ENCODE peak calls at places on chromosomes 12 and 14, in ten cellular contexts. H is upper lobe of right lung, A is kidney, F is Peyer's patch, R is uterus, Y is IMR-90, K is body of pancreas, B is AG10803, Q is astrocyte of the cerebellum, E is dorsolateral prefrontal cortex. G is an unnamed sample.

GRCh38 chr12:88448337-88448944 is 131.8 kb downstream of the KITLG start:
- DNase-seq in A (no peak), R (no peak), H (no peak), B (no peak), K (no peak), F (no peak), Y (no peak), Q (no peak), E (no peak), G (no peak)

GRCh38 chr12:41724216-41724615 is 420.5 kb downstream of the GXYLT1 start:
- DNase-seq in K (no peak), Q (no peak), F (no peak), H (no peak), R (no peak), Y (no peak), E (no peak), B (no peak), A (no peak), G (no peak)

GRCh38 chr12:109480356-109480755 is 2.9 kb downstream of the UBE3B start:
- DNase-seq in B (no peak), H (no peak), F (no peak), E (no peak), K (no peak), A (no peak), R (no peak), Y (no peak), Q (no peak), G (no peak)

GRCh38 chr12:100908501-100908900 is 113.9 kb downstream of the ANO4 start:
- DNase-seq in F (no peak), B (peak), H (no peak), Q (no peak), R (no peak), K (no peak), A (no peak), Y (peak), E (no peak), G (no peak)

GRCh38 chr12:15883536-15883935 is 1.3 kb downstream of the STRAP start:
- DNase-seq in F (no peak), R (no peak), B (no peak), Y (peak), A (no peak), K (no peak), E (no peak), Q (no peak), H (no peak), G (no peak)

GRCh38 chr12:96687719-96688118 is 198.3 kb downstream of the CFAP54 start:
- DNase-seq in E (no peak), H (no peak), Y (no peak), K (no peak), B (no peak), A (no peak), F (no peak), Q (no peak), R (no peak), G (no peak)

GRCh38 chr14:102537981-102538597 is 28.5 kb upstream of the ANKRD9 start:
- DNase-seq in H (no peak), E (no peak), Q (no peak), K (peak), R (no peak), B (no peak), A (no peak), Y (no peak), F (no peak), G (no peak)

GRCh38 chr12:3882896-3883564 is 9.8 kb upstream of the PARP11 start:
- DNase-seq in R (no peak), H (no peak), Q (no peak), E (no peak), A (no peak), F (no peak), B (no peak), K (no peak), Y (peak), G (no peak)

GRCh38 chr14:65103150-65103760 is 938 bp upstream of the MAX start:
- DNase-seq in E (no peak), R (no peak), K (peak), A (no peak), H (no peak), Q (no peak), F (no peak), Y (peak), B (peak), G (no peak)

DNA sequence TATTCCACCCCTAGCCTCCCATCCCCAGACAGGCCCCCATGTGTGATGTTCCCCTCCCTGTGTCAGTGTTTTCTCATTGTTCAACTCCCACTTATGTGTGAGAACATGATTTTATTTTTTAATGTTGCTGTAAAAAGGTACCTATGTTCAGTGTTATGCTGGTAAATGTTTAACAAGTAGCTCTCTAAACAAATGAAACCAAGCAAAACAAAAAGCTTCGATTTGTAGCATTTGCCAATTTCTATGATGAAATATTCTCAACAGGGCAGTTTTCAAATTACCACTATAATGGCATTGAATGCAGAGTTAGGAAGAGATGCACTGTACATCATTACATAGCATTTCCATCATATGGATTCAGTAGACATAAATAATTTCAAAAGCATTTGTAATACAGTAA is 410.6 kb downstream of the MDGA2 start:
- DNase-seq in H (no peak), K (no peak), R (no peak), A (no peak), E (no peak), Q (no peak), B (no peak), F (no peak), Y (no peak), G (no peak)
- H3K4me3 ChIP-seq in H (no peak), K (no peak), R (no peak), A (no peak), E (no peak), Q (no peak), B (no peak), F (no peak), Y (no peak), G (no peak)

DNA sequence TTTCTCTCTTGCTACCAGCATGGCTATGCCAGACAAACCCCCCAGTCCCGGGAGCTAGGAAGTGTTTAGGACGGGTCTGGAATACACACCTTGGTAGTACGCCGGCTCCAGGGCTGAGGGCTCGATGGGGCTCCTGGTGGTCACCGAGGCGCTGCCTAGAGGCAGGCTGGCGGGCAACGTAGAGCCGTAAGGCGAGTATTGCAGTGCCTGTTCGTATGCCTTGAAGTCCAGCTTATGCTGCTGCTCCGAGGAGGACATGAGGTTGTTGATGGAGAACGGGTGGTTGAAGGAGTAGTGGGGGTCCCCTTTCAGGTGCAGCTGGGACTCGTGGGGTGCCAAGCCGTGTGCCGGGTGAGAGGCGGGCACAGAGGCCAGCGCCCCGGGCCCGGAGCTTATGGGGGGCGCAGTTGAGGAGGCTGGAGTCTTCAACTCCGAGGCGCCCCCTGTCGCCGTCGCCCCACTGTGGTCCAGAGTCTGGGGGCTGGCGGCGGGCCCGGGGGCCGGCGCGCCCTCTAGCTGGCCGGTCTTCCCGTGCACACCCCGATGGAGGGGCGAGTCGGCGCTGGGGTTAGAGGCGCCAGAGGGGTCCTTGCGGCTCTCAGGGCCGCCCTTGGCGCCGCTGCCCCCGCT is 3.6 kb downstream of the FOXA1 start:
- DNase-seq in Q (no peak), B (no peak), Y (no peak), R (no peak), A (peak), H (peak), F (peak), K (no peak), E (no peak), G (no peak)
- TF ChIP-seq CTCF in Q (no peak), B (no peak), Y (no peak), R (no peak), A (no peak), H (no peak), F (peak), K (no peak), E (no peak), G (no peak)

GRCh38 chr14:89618309-89618708 is 201.3 kb upstream of the FOXN3 start:
- DNase-seq in B (peak), E (no peak), H (no peak), A (no peak), F (no peak), R (no peak), Q (no peak), K (no peak), Y (no peak), G (no peak)

GRCh38 chr14:89618821-89619551 is 202.0 kb upstream of the FOXN3 start:
- DNase-seq in Q (no peak), B (peak), E (peak), Y (peak), R (peak), F (peak), K (peak), H (peak), A (peak), G (peak)

GRCh38 chr14:89620436-89620835 is 203.4 kb upstream of the FOXN3 start:
- DNase-seq in B (no peak), Y (no peak), F (no peak), E (no peak), A (no peak), R (no peak), K (no peak), H (no peak), Q (no peak), G (no peak)

GRCh38 chr14:89621009-89621421 is 204.0 kb upstream of the FOXN3 start:
- DNase-seq in Y (no peak), A (no peak), B (no peak), F (peak), E (no peak), Q (no peak), H (no peak), R (no peak), K (peak), G (no peak)

DNA sequence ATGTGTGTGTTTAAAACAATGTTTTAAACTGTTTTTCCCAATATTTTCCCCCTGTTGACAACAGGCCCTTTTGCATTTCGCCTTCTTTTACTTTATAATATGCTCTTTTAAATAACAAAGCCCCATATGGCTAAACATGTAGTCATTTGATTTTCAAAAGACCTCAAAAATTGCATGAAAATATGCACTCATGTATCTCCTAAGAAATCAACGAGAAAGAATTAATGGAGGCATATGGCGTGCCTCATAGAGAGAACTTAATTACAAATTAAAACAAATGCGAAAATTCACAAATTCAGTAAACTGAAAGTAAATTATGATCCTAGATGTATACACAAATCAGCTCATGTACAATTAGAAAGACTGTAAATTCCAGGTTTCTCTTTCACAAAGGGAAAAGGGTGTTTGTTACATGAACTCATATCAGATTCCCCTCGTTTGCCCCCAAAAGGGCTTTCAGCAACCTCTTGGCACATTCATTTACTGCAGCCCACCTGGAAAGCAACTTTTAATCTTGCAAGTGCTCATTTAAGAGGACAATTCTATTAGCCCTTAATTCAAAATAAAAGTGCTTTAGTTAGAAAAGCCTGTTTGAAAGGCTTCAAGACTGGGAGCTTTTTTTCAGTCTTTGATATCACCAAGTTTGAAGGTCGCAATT is 202.7 kb upstream of the FOXN3 start:
- DNase-seq in K (no peak), R (no peak), B (no peak), H (no peak), E (no peak), F (no peak), Q (no peak), Y (no peak), A (no peak), G (no peak)
- H3K4me3 ChIP-seq in K (no peak), R (peak), B (peak), H (peak), E (peak), F (peak), Q (peak), Y (peak), A (peak), G (peak)

DNA sequence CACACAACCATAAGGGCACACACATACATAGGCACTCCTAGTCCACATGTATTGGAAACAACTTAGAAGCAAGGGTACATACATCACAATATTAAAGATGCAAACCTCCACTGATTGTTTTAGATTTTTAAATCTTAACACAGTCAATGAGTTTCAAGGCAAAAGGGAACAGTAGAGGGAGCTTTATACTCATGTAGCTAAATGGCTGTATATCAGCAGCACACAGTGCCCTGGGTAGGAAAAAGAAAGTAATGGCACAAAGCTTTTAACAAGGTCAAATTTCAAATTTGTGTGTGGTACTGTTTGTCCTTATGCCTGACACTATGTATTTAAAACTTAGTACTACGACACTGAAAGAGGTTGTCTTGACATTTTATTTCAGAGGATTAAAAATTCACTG is 262.0 kb downstream of the MED13L start:
- DNase-seq in A (no peak), K (no peak), F (no peak), H (no peak), E (no peak), Q (peak), R (no peak), B (peak), Y (peak), G (no peak)
- TF ChIP-seq CTCF in A (peak), K (peak), F (peak), H (peak), E (peak), Q (peak), R (peak), B (peak), Y (peak), G (peak)

DNA sequence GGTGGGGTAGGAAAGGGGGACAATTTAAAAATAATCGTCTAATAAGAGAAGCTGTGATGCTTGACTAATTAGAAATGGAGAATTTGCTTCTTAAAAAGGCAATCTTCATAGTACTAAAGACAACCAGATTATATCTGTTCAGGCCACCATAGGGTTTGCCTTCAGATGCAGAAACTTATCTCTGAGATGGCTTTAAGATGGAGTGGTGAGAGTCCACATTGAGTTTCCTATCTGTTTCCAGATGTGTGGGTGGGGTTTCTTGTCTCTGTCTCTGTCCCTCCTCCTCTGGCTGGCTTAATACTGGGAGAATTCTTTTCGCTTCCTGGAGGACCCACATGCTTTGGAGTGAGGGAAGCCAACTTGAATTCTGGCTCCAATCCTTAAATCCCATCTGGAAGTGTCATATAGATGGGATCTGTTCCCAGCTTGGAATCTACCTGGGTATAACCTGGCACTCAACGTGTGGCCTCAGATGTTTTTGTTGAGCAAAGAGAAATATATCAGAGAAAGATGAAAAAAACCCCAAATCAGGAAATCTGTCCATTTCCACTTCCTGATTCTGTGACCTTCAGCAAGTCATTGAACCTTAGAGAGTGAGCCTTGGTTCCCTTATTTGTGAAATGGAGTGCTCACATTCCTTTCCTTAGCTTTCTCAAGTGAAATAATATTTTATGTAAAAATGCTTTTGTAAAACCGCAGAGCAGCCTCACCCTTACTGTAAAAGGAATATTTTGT is 66.4 kb downstream of the CHST11 start:
- DNase-seq in F (no peak), E (no peak), A (no peak), R (no peak), H (no peak), Y (no peak), Q (no peak), B (peak), K (no peak), G (no peak)
- H3K4me3 ChIP-seq in F (no peak), E (no peak), A (no peak), R (no peak), H (no peak), Y (no peak), Q (no peak), B (no peak), K (no peak), G (peak)

GRCh38 chr12:642633-643477 is 20.4 kb downstream of the NINJ2 start:
- DNase-seq in Q (no peak), Y (peak), F (peak), R (peak), H (peak), B (peak), A (peak), E (peak), K (peak), G (no peak)
- TF ChIP-seq CTCF in Q (peak), Y (peak), F (peak), R (no peak), H (peak), B (no peak), A (no peak), E (peak), K (peak), G (peak)

GRCh38 chr12:91813701-91814100 is 331.9 kb downstream of the BTG1 start:
- DNase-seq in F (no peak), K (no peak), R (no peak), E (no peak), Y (peak), A (no peak), H (no peak), B (peak), Q (no peak), G (no peak)
- H3K4me3 ChIP-seq in F (no peak), K (no peak), R (no peak), E (no peak), Y (no peak), A (no peak), H (no peak), B (no peak), Q (no peak), G (no peak)

GRCh38 chr14:55843718-55844403 is 263.9 kb downstream of the KTN1 start:
- DNase-seq in F (no peak), H (no peak), A (no peak), E (no peak), Y (peak), R (no peak), B (peak), K (no peak), Q (no peak), G (no peak)
- TF ChIP-seq CTCF in F (peak), H (peak), A (no peak), E (peak), Y (peak), R (no peak), B (peak), K (peak), Q (no peak), G (no peak)

GRCh38 chr12:56634242-56634836 is 4.2 kb upstream of the BAZ2A start:
- DNase-seq in R (peak), E (no peak), B (no peak), K (peak), Y (no peak), H (peak), F (peak), Q (no peak), A (peak), G (no peak)

GRCh38 chr12:56634837-56635538 is 4.9 kb upstream of the BAZ2A start:
- DNase-seq in R (peak), B (peak), H (peak), Y (peak), Q (peak), K (peak), A (peak), E (no peak), F (peak), G (no peak)

GRCh38 chr12:56631790-56632700 is 1.9 kb upstream of the BAZ2A start:
- DNase-seq in R (peak), Y (peak), B (no peak), A (peak), H (peak), E (no peak), K (peak), Q (no peak), F (peak), G (peak)

GRCh38 chr12:56633465-56634241 is 3.5 kb upstream of the BAZ2A start:
- DNase-seq in R (no peak), H (no peak), F (no peak), E (no peak), A (no peak), Y (no peak), B (no peak), Q (no peak), K (no peak), G (no peak)

DNA sequence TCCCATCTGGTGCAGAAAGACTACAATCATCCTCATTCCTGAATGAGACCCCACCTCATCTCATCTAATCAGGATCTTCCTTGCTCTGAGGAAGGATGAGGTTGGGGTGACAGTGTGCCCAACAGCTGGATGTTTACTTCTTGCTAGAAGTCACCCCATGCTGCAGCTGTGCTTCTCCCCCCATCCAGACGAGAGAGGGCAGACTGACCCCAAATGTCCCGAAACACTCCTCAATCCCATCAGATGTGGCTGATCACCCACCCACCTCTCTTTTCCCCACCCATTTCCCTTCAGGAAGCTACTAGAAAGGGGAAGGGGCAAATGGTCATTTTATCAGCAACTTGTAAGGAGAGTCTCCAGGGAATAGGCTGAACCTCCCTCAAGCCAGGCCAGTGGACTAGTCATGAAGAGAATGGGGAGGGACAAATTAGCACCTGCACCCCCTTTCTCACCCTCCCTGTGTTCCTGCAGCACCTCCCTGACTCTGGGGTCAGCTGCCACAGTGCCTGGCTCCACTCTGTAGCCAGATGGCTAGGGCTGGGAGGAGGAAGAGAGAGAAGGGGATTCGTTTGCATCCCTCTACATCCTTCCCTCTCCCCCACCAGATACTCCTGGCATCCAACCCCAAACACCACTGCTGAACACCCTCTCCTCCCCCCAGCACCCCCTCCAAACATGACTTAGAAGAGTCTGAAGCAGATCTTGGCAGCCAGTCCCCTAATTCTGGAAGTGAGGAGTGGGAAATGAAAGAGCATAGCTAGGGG is 2.8 kb upstream of the BAZ2A start:
- DNase-seq in R (no peak), B (no peak), K (no peak), Q (no peak), Y (no peak), F (no peak), E (no peak), H (no peak), A (no peak), G (no peak)
- H3K4me3 ChIP-seq in R (peak), B (peak), K (no peak), Q (peak), Y (no peak), F (peak), E (no peak), H (peak), A (peak), G (peak)

G was measured in GM12864.